ENCODE peak calls at places on chromosomes 7 and 10, in five cellular contexts. One of them, this sample, is unnamed.

GRCh38 chr10:72319416-72320254 is 35.1 kb downstream of the DNAJB12 start:
- DNase-seq in foreskin keratinocyte: peak
- DNase-seq in psoas muscle: peak
- DNase-seq in iris pigment epithelial cell: peak
- DNase-seq in stimulated activated CD8-positive, alpha-beta memory T cell treated with anti-CD3 and anti-CD28 coated beads, Interleukin-4, amount 100 ng/mL, for 24 hours: peak
- DNase-seq in this sample: peak

GRCh38 chr10:119608316-119609155 is 11.8 kb upstream of the TIAL1 start:
- DNase-seq in foreskin keratinocyte: peak
- DNase-seq in psoas muscle: peak
- DNase-seq in iris pigment epithelial cell: peak
- DNase-seq in stimulated activated CD8-positive, alpha-beta memory T cell treated with anti-CD3 and anti-CD28 coated beads, Interleukin-4, amount 100 ng/mL, for 24 hours: no peak
- DNase-seq in this sample: peak

GRCh38 chr10:8336629-8337331 is 282.3 kb downstream of the GATA3 start:
- DNase-seq in foreskin keratinocyte: no peak
- DNase-seq in psoas muscle: no peak
- DNase-seq in iris pigment epithelial cell: no peak
- DNase-seq in stimulated activated CD8-positive, alpha-beta memory T cell treated with anti-CD3 and anti-CD28 coated beads, Interleukin-4, amount 100 ng/mL, for 24 hours: no peak
- DNase-seq in this sample: peak

GRCh38 chr10:121276046-121276445 is 322.2 kb downstream of the FGFR2 start:
- DNase-seq in foreskin keratinocyte: no peak
- DNase-seq in psoas muscle: no peak
- DNase-seq in iris pigment epithelial cell: no peak
- DNase-seq in stimulated activated CD8-positive, alpha-beta memory T cell treated with anti-CD3 and anti-CD28 coated beads, Interleukin-4, amount 100 ng/mL, for 24 hours: no peak
- DNase-seq in this sample: no peak

GRCh38 chr7:73452999-73453635 is 19.5 kb downstream of the FZD9 start:
- DNase-seq in foreskin keratinocyte: no peak
- DNase-seq in psoas muscle: no peak
- DNase-seq in iris pigment epithelial cell: peak
- DNase-seq in stimulated activated CD8-positive, alpha-beta memory T cell treated with anti-CD3 and anti-CD28 coated beads, Interleukin-4, amount 100 ng/mL, for 24 hours: no peak
- DNase-seq in this sample: no peak

GRCh38 chr10:60236869-60237524 is 152.7 kb downstream of the ANK3 start:
- DNase-seq in foreskin keratinocyte: no peak
- DNase-seq in psoas muscle: peak
- DNase-seq in iris pigment epithelial cell: peak
- DNase-seq in stimulated activated CD8-positive, alpha-beta memory T cell treated with anti-CD3 and anti-CD28 coated beads, Interleukin-4, amount 100 ng/mL, for 24 hours: no peak
- DNase-seq in this sample: peak

GRCh38 chr7:80830584-80831319 is 88.1 kb downstream of the SEMA3C start:
- DNase-seq in foreskin keratinocyte: peak
- DNase-seq in psoas muscle: no peak
- DNase-seq in iris pigment epithelial cell: peak
- DNase-seq in stimulated activated CD8-positive, alpha-beta memory T cell treated with anti-CD3 and anti-CD28 coated beads, Interleukin-4, amount 100 ng/mL, for 24 hours: no peak
- DNase-seq in this sample: no peak

GRCh38 chr10:99484626-99485581 is 47.8 kb upstream of the NKX2-3 start:
- DNase-seq in foreskin keratinocyte: no peak
- DNase-seq in psoas muscle: no peak
- DNase-seq in iris pigment epithelial cell: no peak
- DNase-seq in stimulated activated CD8-positive, alpha-beta memory T cell treated with anti-CD3 and anti-CD28 coated beads, Interleukin-4, amount 100 ng/mL, for 24 hours: no peak
- DNase-seq in this sample: no peak

GRCh38 chr7:107937514-107937913 is 46.5 kb downstream of the DLD start:
- DNase-seq in foreskin keratinocyte: peak
- DNase-seq in psoas muscle: no peak
- DNase-seq in iris pigment epithelial cell: peak
- DNase-seq in stimulated activated CD8-positive, alpha-beta memory T cell treated with anti-CD3 and anti-CD28 coated beads, Interleukin-4, amount 100 ng/mL, for 24 hours: no peak
- DNase-seq in this sample: no peak

GRCh38 chr7:23353172-23353571 is 54.0 kb downstream of the MALSU1 start:
- DNase-seq in foreskin keratinocyte: no peak
- DNase-seq in psoas muscle: no peak
- DNase-seq in iris pigment epithelial cell: no peak
- DNase-seq in stimulated activated CD8-positive, alpha-beta memory T cell treated with anti-CD3 and anti-CD28 coated beads, Interleukin-4, amount 100 ng/mL, for 24 hours: no peak
- DNase-seq in this sample: no peak

GRCh38 chr10:132293416-132294195 is 14.1 kb downstream of the STK32C start:
- DNase-seq in foreskin keratinocyte: no peak
- DNase-seq in psoas muscle: peak
- DNase-seq in iris pigment epithelial cell: no peak
- DNase-seq in stimulated activated CD8-positive, alpha-beta memory T cell treated with anti-CD3 and anti-CD28 coated beads, Interleukin-4, amount 100 ng/mL, for 24 hours: no peak
- DNase-seq in this sample: no peak

GRCh38 chr7:91230503-91230902 is 33.7 kb upstream of the FZD1 start:
- DNase-seq in foreskin keratinocyte: no peak
- DNase-seq in psoas muscle: no peak
- DNase-seq in iris pigment epithelial cell: no peak
- DNase-seq in stimulated activated CD8-positive, alpha-beta memory T cell treated with anti-CD3 and anti-CD28 coated beads, Interleukin-4, amount 100 ng/mL, for 24 hours: no peak
- DNase-seq in this sample: no peak

GRCh38 chr10:94327649-94328048 is 35.1 kb downstream of the NOC3L start:
- DNase-seq in foreskin keratinocyte: no peak
- DNase-seq in psoas muscle: no peak
- DNase-seq in iris pigment epithelial cell: peak
- DNase-seq in stimulated activated CD8-positive, alpha-beta memory T cell treated with anti-CD3 and anti-CD28 coated beads, Interleukin-4, amount 100 ng/mL, for 24 hours: no peak
- DNase-seq in this sample: no peak

GRCh38 chr7:23474098-23474828 is 4.0 kb upstream of the IGF2BP3 start:
- DNase-seq in foreskin keratinocyte: peak
- DNase-seq in psoas muscle: peak
- DNase-seq in iris pigment epithelial cell: peak
- DNase-seq in stimulated activated CD8-positive, alpha-beta memory T cell treated with anti-CD3 and anti-CD28 coated beads, Interleukin-4, amount 100 ng/mL, for 24 hours: peak
- DNase-seq in this sample: peak

GRCh38 chr7:149409889-149410288 is 51.0 kb downstream of the ZNF777 start:
- DNase-seq in foreskin keratinocyte: no peak
- DNase-seq in psoas muscle: no peak
- DNase-seq in iris pigment epithelial cell: no peak
- DNase-seq in stimulated activated CD8-positive, alpha-beta memory T cell treated with anti-CD3 and anti-CD28 coated beads, Interleukin-4, amount 100 ng/mL, for 24 hours: no peak
- DNase-seq in this sample: no peak

GRCh38 chr7:83798489-83798888 is 149.6 kb upstream of the SEMA3E start:
- DNase-seq in foreskin keratinocyte: no peak
- DNase-seq in psoas muscle: no peak
- DNase-seq in iris pigment epithelial cell: no peak
- DNase-seq in stimulated activated CD8-positive, alpha-beta memory T cell treated with anti-CD3 and anti-CD28 coated beads, Interleukin-4, amount 100 ng/mL, for 24 hours: no peak
- DNase-seq in this sample: no peak

GRCh38 chr7:94397721-94398120 is 3.0 kb downstream of the COL1A2 start:
- DNase-seq in foreskin keratinocyte: no peak
- DNase-seq in psoas muscle: no peak
- DNase-seq in iris pigment epithelial cell: no peak
- DNase-seq in stimulated activated CD8-positive, alpha-beta memory T cell treated with anti-CD3 and anti-CD28 coated beads, Interleukin-4, amount 100 ng/mL, for 24 hours: no peak
- DNase-seq in this sample: no peak

GRCh38 chr10:128448796-128449195 is 322.6 kb upstream of the MKI67 start:
- DNase-seq in foreskin keratinocyte: no peak
- DNase-seq in psoas muscle: no peak
- DNase-seq in iris pigment epithelial cell: no peak
- DNase-seq in stimulated activated CD8-positive, alpha-beta memory T cell treated with anti-CD3 and anti-CD28 coated beads, Interleukin-4, amount 100 ng/mL, for 24 hours: no peak
- DNase-seq in this sample: no peak

GRCh38 chr7:79927116-79927515 is 207.5 kb upstream of the GNAI1 start:
- DNase-seq in foreskin keratinocyte: no peak
- DNase-seq in psoas muscle: no peak
- DNase-seq in iris pigment epithelial cell: peak
- DNase-seq in stimulated activated CD8-positive, alpha-beta memory T cell treated with anti-CD3 and anti-CD28 coated beads, Interleukin-4, amount 100 ng/mL, for 24 hours: no peak
- DNase-seq in this sample: no peak

GRCh38 chr7:4067874-4068273 is 614.2 kb upstream of the FOXK1 start:
- DNase-seq in foreskin keratinocyte: no peak
- DNase-seq in psoas muscle: no peak
- DNase-seq in iris pigment epithelial cell: no peak
- DNase-seq in stimulated activated CD8-positive, alpha-beta memory T cell treated with anti-CD3 and anti-CD28 coated beads, Interleukin-4, amount 100 ng/mL, for 24 hours: no peak
- DNase-seq in this sample: no peak

GRCh38 chr10:78416031-78416800 is 382.6 kb downstream of the RPS24 start:
- DNase-seq in foreskin keratinocyte: peak
- DNase-seq in psoas muscle: no peak
- DNase-seq in iris pigment epithelial cell: peak
- DNase-seq in stimulated activated CD8-positive, alpha-beta memory T cell treated with anti-CD3 and anti-CD28 coated beads, Interleukin-4, amount 100 ng/mL, for 24 hours: no peak
- DNase-seq in this sample: no peak

GRCh38 chr7:131574741-131575140 is 18.3 kb upstream of the PODXL start:
- DNase-seq in foreskin keratinocyte: no peak
- DNase-seq in psoas muscle: no peak
- DNase-seq in iris pigment epithelial cell: peak
- DNase-seq in stimulated activated CD8-positive, alpha-beta memory T cell treated with anti-CD3 and anti-CD28 coated beads, Interleukin-4, amount 100 ng/mL, for 24 hours: no peak
- DNase-seq in this sample: no peak

GRCh38 chr10:30182191-30183075 is 123.0 kb upstream of the JCAD start:
- DNase-seq in foreskin keratinocyte: peak
- DNase-seq in psoas muscle: peak
- DNase-seq in iris pigment epithelial cell: peak
- DNase-seq in stimulated activated CD8-positive, alpha-beta memory T cell treated with anti-CD3 and anti-CD28 coated beads, Interleukin-4, amount 100 ng/mL, for 24 hours: no peak
- DNase-seq in this sample: no peak

GRCh38 chr7:54877683-54878082 is 118.7 kb upstream of the SEC61G start:
- DNase-seq in foreskin keratinocyte: peak
- DNase-seq in psoas muscle: no peak
- DNase-seq in iris pigment epithelial cell: no peak
- DNase-seq in stimulated activated CD8-positive, alpha-beta memory T cell treated with anti-CD3 and anti-CD28 coated beads, Interleukin-4, amount 100 ng/mL, for 24 hours: no peak
- DNase-seq in this sample: no peak

GRCh38 chr10:132102071-132102716 is 36.4 kb downstream of the JAKMIP3 start:
- DNase-seq in foreskin keratinocyte: no peak
- DNase-seq in psoas muscle: no peak
- DNase-seq in iris pigment epithelial cell: no peak
- DNase-seq in stimulated activated CD8-positive, alpha-beta memory T cell treated with anti-CD3 and anti-CD28 coated beads, Interleukin-4, amount 100 ng/mL, for 24 hours: no peak
- DNase-seq in this sample: peak

GRCh38 chr10:74586088-74586585 is 240.3 kb upstream of the KAT6B start:
- DNase-seq in foreskin keratinocyte: no peak
- DNase-seq in psoas muscle: no peak
- DNase-seq in iris pigment epithelial cell: peak
- DNase-seq in stimulated activated CD8-positive, alpha-beta memory T cell treated with anti-CD3 and anti-CD28 coated beads, Interleukin-4, amount 100 ng/mL, for 24 hours: no peak
- DNase-seq in this sample: no peak

GRCh38 chr7:139521439-139521838 is 2.0 kb upstream of the CLEC2L start:
- DNase-seq in foreskin keratinocyte: no peak
- DNase-seq in psoas muscle: no peak
- DNase-seq in iris pigment epithelial cell: no peak
- DNase-seq in stimulated activated CD8-positive, alpha-beta memory T cell treated with anti-CD3 and anti-CD28 coated beads, Interleukin-4, amount 100 ng/mL, for 24 hours: no peak
- DNase-seq in this sample: no peak

GRCh38 chr10:86079088-86079487 is 287.5 kb downstream of the GRID1 start:
- DNase-seq in foreskin keratinocyte: no peak
- DNase-seq in psoas muscle: no peak
- DNase-seq in iris pigment epithelial cell: no peak
- DNase-seq in stimulated activated CD8-positive, alpha-beta memory T cell treated with anti-CD3 and anti-CD28 coated beads, Interleukin-4, amount 100 ng/mL, for 24 hours: no peak
- DNase-seq in this sample: no peak

This sample was measured in upper lobe of left lung.